ENCODE peak calls at places on chromosome 12, in seven cellular contexts. One of them, this sample, is unnamed.

GRCh38 chr12:54549774-54550451 is 512 bp downstream of the PDE1B start:
- DNase-seq in left lung: no peak
- DNase-seq in AG10803: peak
- DNase-seq in brain microvascular endothelial cell: no peak
- DNase-seq in CD8-positive, alpha-beta T cell: peak
- DNase-seq in uterus: no peak
- DNase-seq in aorta: no peak
- DNase-seq in this sample: no peak

GRCh38 chr12:85468356-85469157 is 188.5 kb downstream of the ALX1 start:
- DNase-seq in AG10803: peak
- DNase-seq in left lung: peak
- DNase-seq in CD8-positive, alpha-beta T cell: no peak
- DNase-seq in uterus: no peak
- DNase-seq in aorta: no peak
- DNase-seq in brain microvascular endothelial cell: peak
- DNase-seq in this sample: peak

GRCh38 chr12:23049180-23049579 is 424.2 kb downstream of the ETNK1 start:
- DNase-seq in brain microvascular endothelial cell: no peak
- DNase-seq in aorta: no peak
- DNase-seq in AG10803: no peak
- DNase-seq in CD8-positive, alpha-beta T cell: no peak
- DNase-seq in uterus: no peak
- DNase-seq in left lung: no peak
- DNase-seq in this sample: no peak

GRCh38 chr12:106769078-106769477 is 5.4 kb upstream of the RIC8B start:
- DNase-seq in AG10803: peak
- DNase-seq in left lung: no peak
- DNase-seq in brain microvascular endothelial cell: no peak
- DNase-seq in CD8-positive, alpha-beta T cell: no peak
- DNase-seq in aorta: no peak
- DNase-seq in uterus: no peak
- DNase-seq in this sample: peak

GRCh38 chr12:10097521-10097920 is 1.3 kb downstream of the CLEC1A start:
- DNase-seq in left lung: no peak
- DNase-seq in CD8-positive, alpha-beta T cell: no peak
- DNase-seq in uterus: no peak
- DNase-seq in aorta: no peak
- DNase-seq in AG10803: peak
- DNase-seq in brain microvascular endothelial cell: no peak
- DNase-seq in this sample: no peak

GRCh38 chr12:128381537-128381936 is 114.6 kb downstream of the TMEM132C start:
- DNase-seq in brain microvascular endothelial cell: no peak
- DNase-seq in uterus: no peak
- DNase-seq in left lung: no peak
- DNase-seq in AG10803: no peak
- DNase-seq in CD8-positive, alpha-beta T cell: no peak
- DNase-seq in aorta: no peak
- DNase-seq in this sample: no peak

GRCh38 chr12:47078733-47079364 is 572 bp upstream of the PCED1B start:
- DNase-seq in AG10803: peak
- DNase-seq in left lung: no peak
- DNase-seq in brain microvascular endothelial cell: no peak
- DNase-seq in aorta: peak
- DNase-seq in CD8-positive, alpha-beta T cell: peak
- DNase-seq in uterus: peak
- DNase-seq in this sample: peak

GRCh38 chr12:92055877-92056276 is 89.8 kb downstream of the BTG1 start:
- DNase-seq in aorta: no peak
- DNase-seq in CD8-positive, alpha-beta T cell: peak
- DNase-seq in brain microvascular endothelial cell: no peak
- DNase-seq in AG10803: no peak
- DNase-seq in left lung: no peak
- DNase-seq in uterus: no peak
- DNase-seq in this sample: no peak

GRCh38 chr12:110012137-110012536 is 12.9 kb downstream of the ANKRD13A start:
- DNase-seq in brain microvascular endothelial cell: no peak
- DNase-seq in CD8-positive, alpha-beta T cell: peak
- DNase-seq in AG10803: no peak
- DNase-seq in uterus: no peak
- DNase-seq in aorta: no peak
- DNase-seq in left lung: no peak
- DNase-seq in this sample: no peak
- H3K4me3 ChIP-seq in brain microvascular endothelial cell: no peak
- H3K4me3 ChIP-seq in CD8-positive, alpha-beta T cell: no peak
- H3K4me3 ChIP-seq in AG10803: no peak
- H3K4me3 ChIP-seq in uterus: no peak
- H3K4me3 ChIP-seq in aorta: no peak
- H3K4me3 ChIP-seq in left lung: no peak
- H3K4me3 ChIP-seq in this sample: no peak

GRCh38 chr12:3150308-3150670 is 73.1 kb downstream of the TSPAN9 start:
- DNase-seq in left lung: no peak
- DNase-seq in aorta: no peak
- DNase-seq in uterus: no peak
- DNase-seq in brain microvascular endothelial cell: no peak
- DNase-seq in CD8-positive, alpha-beta T cell: no peak
- DNase-seq in AG10803: no peak
- DNase-seq in this sample: no peak

GRCh38 chr12:3149505-3150307 is 72.5 kb downstream of the TSPAN9 start:
- DNase-seq in left lung: no peak
- DNase-seq in AG10803: peak
- DNase-seq in CD8-positive, alpha-beta T cell: no peak
- DNase-seq in uterus: no peak
- DNase-seq in brain microvascular endothelial cell: no peak
- DNase-seq in aorta: no peak
- DNase-seq in this sample: no peak

GRCh38 chr12:3152013-3152412 is 74.8 kb downstream of the TSPAN9 start:
- DNase-seq in brain microvascular endothelial cell: peak
- DNase-seq in AG10803: peak
- DNase-seq in left lung: no peak
- DNase-seq in aorta: peak
- DNase-seq in CD8-positive, alpha-beta T cell: no peak
- DNase-seq in uterus: no peak
- DNase-seq in this sample: no peak

GRCh38 chr12:3152892-3153291 is 75.7 kb downstream of the TSPAN9 start:
- DNase-seq in aorta: no peak
- DNase-seq in CD8-positive, alpha-beta T cell: peak
- DNase-seq in brain microvascular endothelial cell: no peak
- DNase-seq in uterus: no peak
- DNase-seq in AG10803: no peak
- DNase-seq in left lung: no peak
- DNase-seq in this sample: no peak

GRCh38 chr12:3150820-3151590 is 73.8 kb downstream of the TSPAN9 start:
- DNase-seq in left lung: no peak
- DNase-seq in CD8-positive, alpha-beta T cell: no peak
- DNase-seq in brain microvascular endothelial cell: no peak
- DNase-seq in uterus: no peak
- DNase-seq in aorta: no peak
- DNase-seq in AG10803: peak
- DNase-seq in this sample: no peak
- H3K4me3 ChIP-seq in left lung: no peak
- H3K4me3 ChIP-seq in CD8-positive, alpha-beta T cell: no peak
- H3K4me3 ChIP-seq in brain microvascular endothelial cell: no peak
- H3K4me3 ChIP-seq in uterus: no peak
- H3K4me3 ChIP-seq in aorta: no peak
- H3K4me3 ChIP-seq in AG10803: peak
- H3K4me3 ChIP-seq in this sample: no peak

GRCh38 chr12:7661741-7662140 is 4.0 kb downstream of the APOBEC1 start:
- DNase-seq in left lung: no peak
- DNase-seq in CD8-positive, alpha-beta T cell: no peak
- DNase-seq in AG10803: no peak
- DNase-seq in aorta: no peak
- DNase-seq in brain microvascular endothelial cell: no peak
- DNase-seq in uterus: no peak
- DNase-seq in this sample: no peak

GRCh38 chr12:7667025-7667575 is 1.4 kb upstream of the APOBEC1 start:
- DNase-seq in uterus: no peak
- DNase-seq in brain microvascular endothelial cell: no peak
- DNase-seq in AG10803: peak
- DNase-seq in aorta: no peak
- DNase-seq in left lung: no peak
- DNase-seq in CD8-positive, alpha-beta T cell: no peak
- DNase-seq in this sample: peak

DNA sequence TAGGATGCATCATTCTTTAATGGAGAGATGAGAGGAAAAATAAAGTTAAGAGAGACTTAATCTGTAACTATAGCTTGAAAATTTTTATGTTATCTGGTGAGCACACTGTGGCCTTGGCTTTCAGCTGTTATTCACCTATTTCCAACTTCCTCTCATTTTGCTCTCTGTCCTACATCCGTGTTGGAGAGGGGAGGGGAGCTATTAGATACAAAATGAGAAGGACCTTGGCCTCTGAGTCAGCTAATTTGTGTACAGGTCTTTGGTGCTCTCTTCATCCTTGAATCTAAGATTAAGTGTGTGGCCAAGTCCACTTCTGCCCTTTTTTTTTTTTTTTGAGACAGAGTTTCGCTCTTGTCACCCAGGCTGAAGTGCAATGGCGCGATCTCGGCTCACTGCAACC is 887 bp upstream of the APOBEC1 start:
- DNase-seq in brain microvascular endothelial cell: no peak
- DNase-seq in uterus: no peak
- DNase-seq in left lung: no peak
- DNase-seq in CD8-positive, alpha-beta T cell: no peak
- DNase-seq in AG10803: no peak
- DNase-seq in aorta: no peak
- DNase-seq in this sample: no peak
- H3K4me3 ChIP-seq in brain microvascular endothelial cell: no peak
- H3K4me3 ChIP-seq in uterus: no peak
- H3K4me3 ChIP-seq in left lung: no peak
- H3K4me3 ChIP-seq in CD8-positive, alpha-beta T cell: no peak
- H3K4me3 ChIP-seq in AG10803: no peak
- H3K4me3 ChIP-seq in aorta: no peak
- H3K4me3 ChIP-seq in this sample: no peak

GRCh38 chr12:6960291-6961277 is 9.4 kb downstream of the PTPN6 start:
- DNase-seq in aorta: no peak
- DNase-seq in brain microvascular endothelial cell: peak
- DNase-seq in uterus: no peak
- DNase-seq in left lung: no peak
- DNase-seq in CD8-positive, alpha-beta T cell: no peak
- DNase-seq in AG10803: peak
- DNase-seq in this sample: no peak
- H3K4me3 ChIP-seq in aorta: no peak
- H3K4me3 ChIP-seq in brain microvascular endothelial cell: no peak
- H3K4me3 ChIP-seq in uterus: peak
- H3K4me3 ChIP-seq in left lung: no peak
- H3K4me3 ChIP-seq in CD8-positive, alpha-beta T cell: peak
- H3K4me3 ChIP-seq in AG10803: no peak
- H3K4me3 ChIP-seq in this sample: no peak

GRCh38 chr12:123232472-123232806 is 502 bp downstream of the MPHOSPH9 start:
- DNase-seq in aorta: no peak
- DNase-seq in AG10803: no peak
- DNase-seq in CD8-positive, alpha-beta T cell: no peak
- DNase-seq in uterus: no peak
- DNase-seq in left lung: no peak
- DNase-seq in brain microvascular endothelial cell: peak
- DNase-seq in this sample: peak
- H3K4me3 ChIP-seq in aorta: peak
- H3K4me3 ChIP-seq in AG10803: peak
- H3K4me3 ChIP-seq in CD8-positive, alpha-beta T cell: peak
- H3K4me3 ChIP-seq in uterus: peak
- H3K4me3 ChIP-seq in left lung: peak
- H3K4me3 ChIP-seq in brain microvascular endothelial cell: peak
- H3K4me3 ChIP-seq in this sample: peak

GRCh38 chr12:113088971-113089756 is 32.6 kb downstream of the DTX1 start:
- DNase-seq in aorta: no peak
- DNase-seq in CD8-positive, alpha-beta T cell: peak
- DNase-seq in AG10803: no peak
- DNase-seq in left lung: peak
- DNase-seq in uterus: no peak
- DNase-seq in brain microvascular endothelial cell: no peak
- DNase-seq in this sample: no peak
- H3K4me3 ChIP-seq in aorta: no peak
- H3K4me3 ChIP-seq in CD8-positive, alpha-beta T cell: peak
- H3K4me3 ChIP-seq in AG10803: no peak
- H3K4me3 ChIP-seq in left lung: no peak
- H3K4me3 ChIP-seq in uterus: no peak
- H3K4me3 ChIP-seq in brain microvascular endothelial cell: no peak
- H3K4me3 ChIP-seq in this sample: no peak

GRCh38 chr12:1216560-1216959 is 225.5 kb downstream of the ERC1 start:
- DNase-seq in brain microvascular endothelial cell: no peak
- DNase-seq in aorta: no peak
- DNase-seq in left lung: no peak
- DNase-seq in AG10803: no peak
- DNase-seq in uterus: no peak
- DNase-seq in CD8-positive, alpha-beta T cell: no peak
- DNase-seq in this sample: no peak
- H3K4me3 ChIP-seq in brain microvascular endothelial cell: no peak
- H3K4me3 ChIP-seq in aorta: no peak
- H3K4me3 ChIP-seq in left lung: no peak
- H3K4me3 ChIP-seq in AG10803: no peak
- H3K4me3 ChIP-seq in uterus: no peak
- H3K4me3 ChIP-seq in CD8-positive, alpha-beta T cell: no peak
- H3K4me3 ChIP-seq in this sample: no peak

DNA sequence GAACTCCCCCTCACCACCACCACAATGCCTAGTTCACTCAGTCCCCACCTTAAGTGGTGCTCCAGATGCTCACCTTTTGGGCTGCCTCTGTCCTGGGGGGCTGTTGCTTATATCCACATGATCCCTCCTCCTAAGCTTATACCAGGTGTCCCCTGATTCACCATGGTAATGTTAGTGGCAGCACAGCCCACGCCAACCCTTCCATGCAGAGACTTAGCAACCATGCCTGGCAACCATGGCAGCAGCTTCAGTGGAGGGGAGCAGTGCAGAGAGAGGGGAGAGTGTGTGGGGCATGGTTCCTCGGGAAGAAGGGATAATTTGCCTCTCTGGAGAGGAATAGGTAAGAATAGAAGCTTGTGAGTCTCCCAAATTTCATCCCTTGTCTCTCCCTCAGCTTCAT is 1.2 kb upstream of the DDN start:
- DNase-seq in aorta: peak
- DNase-seq in uterus: no peak
- DNase-seq in left lung: no peak
- DNase-seq in brain microvascular endothelial cell: no peak
- DNase-seq in CD8-positive, alpha-beta T cell: no peak
- DNase-seq in AG10803: no peak
- DNase-seq in this sample: no peak
- H3K4me3 ChIP-seq in aorta: no peak
- H3K4me3 ChIP-seq in uterus: no peak
- H3K4me3 ChIP-seq in left lung: no peak
- H3K4me3 ChIP-seq in brain microvascular endothelial cell: no peak
- H3K4me3 ChIP-seq in CD8-positive, alpha-beta T cell: no peak
- H3K4me3 ChIP-seq in AG10803: no peak
- H3K4me3 ChIP-seq in this sample: no peak

DNA sequence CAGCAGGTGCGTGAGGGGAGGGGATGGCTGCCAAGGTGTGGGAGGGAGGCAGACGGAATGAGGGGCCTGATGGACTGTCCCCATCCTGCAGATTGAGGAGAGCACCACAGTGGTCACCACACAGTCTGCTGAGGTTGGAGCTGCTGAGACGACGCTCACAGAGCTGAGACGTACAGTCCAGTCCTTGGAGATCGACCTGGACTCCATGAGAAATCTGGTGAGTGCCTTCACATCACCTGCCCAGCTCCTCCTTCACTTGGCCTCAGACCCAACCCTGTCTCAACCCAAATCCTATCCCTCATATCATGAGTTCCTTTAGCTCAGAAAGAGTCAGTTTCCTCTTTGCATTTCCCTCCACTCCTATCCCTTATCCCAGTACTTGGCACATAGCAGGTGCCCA is 2.7 kb downstream of the KRT18 start:
- DNase-seq in aorta: no peak
- DNase-seq in left lung: no peak
- DNase-seq in CD8-positive, alpha-beta T cell: no peak
- DNase-seq in AG10803: no peak
- DNase-seq in brain microvascular endothelial cell: no peak
- DNase-seq in uterus: no peak
- DNase-seq in this sample: no peak
- H3K4me3 ChIP-seq in aorta: no peak
- H3K4me3 ChIP-seq in left lung: no peak
- H3K4me3 ChIP-seq in CD8-positive, alpha-beta T cell: no peak
- H3K4me3 ChIP-seq in AG10803: no peak
- H3K4me3 ChIP-seq in brain microvascular endothelial cell: no peak
- H3K4me3 ChIP-seq in uterus: no peak
- H3K4me3 ChIP-seq in this sample: peak

This sample was measured in A549.